ENCODE peak calls at places on chromosomes 16 and 17, in four cellular contexts. V is SK-N-SH, M is K562, O is WTC11. L is an unnamed sample.

GRCh38 chr16:81478294-81478693 is 33.7 kb downstream of the CMIP start:
- DNase-seq in O (no peak), M (no peak), V (no peak), L (no peak)

GRCh38 chr16:81616321-81617020 is 162.6 kb upstream of the PLCG2 start:
- DNase-seq in V (peak; percentile 65), O (peak; percentile 58), M (no peak), L (peak; percentile 54)

GRCh38 chr17:81349397-81350319 is 45.6 kb upstream of the BAHCC1 start:
- DNase-seq in V (no peak), M (peak; percentile 95), O (no peak), L (no peak)

GRCh38 chr17:76843703-76844484 is 24.3 kb upstream of the MGAT5B start:
- DNase-seq in V (peak; percentile 59), M (peak; percentile 41), O (no peak), L (no peak)

GRCh38 chr16:19346335-19346922 is 60.9 kb downstream of the CLEC19A start:
- DNase-seq in V (no peak), O (no peak), M (no peak), L (no peak)

GRCh38 chr17:30278032-30278431 is 13.7 kb downstream of the BLMH start:
- DNase-seq in M (peak; percentile 39), O (no peak), V (peak; percentile 45), L (no peak)

GRCh38 chr16:72042157-72042660 is 12.1 kb upstream of the HP start:
- DNase-seq in O (no peak), V (no peak), M (no peak), L (no peak)

GRCh38 chr16:79571753-79572544 is 28.6 kb downstream of the MAF start:
- DNase-seq in V (no peak), O (peak; percentile 32), M (no peak), L (no peak)

GRCh38 chr16:57765160-57765728 is 29.7 kb downstream of the KATNB1 start:
- DNase-seq in M (no peak), O (no peak), V (no peak), L (no peak)

GRCh38 chr16:77273-77806 is 685 bp upstream of the MPG start:
- DNase-seq in M (peak; percentile 74), V (peak; percentile 86), O (peak; percentile 52), L (no peak)

DNA sequence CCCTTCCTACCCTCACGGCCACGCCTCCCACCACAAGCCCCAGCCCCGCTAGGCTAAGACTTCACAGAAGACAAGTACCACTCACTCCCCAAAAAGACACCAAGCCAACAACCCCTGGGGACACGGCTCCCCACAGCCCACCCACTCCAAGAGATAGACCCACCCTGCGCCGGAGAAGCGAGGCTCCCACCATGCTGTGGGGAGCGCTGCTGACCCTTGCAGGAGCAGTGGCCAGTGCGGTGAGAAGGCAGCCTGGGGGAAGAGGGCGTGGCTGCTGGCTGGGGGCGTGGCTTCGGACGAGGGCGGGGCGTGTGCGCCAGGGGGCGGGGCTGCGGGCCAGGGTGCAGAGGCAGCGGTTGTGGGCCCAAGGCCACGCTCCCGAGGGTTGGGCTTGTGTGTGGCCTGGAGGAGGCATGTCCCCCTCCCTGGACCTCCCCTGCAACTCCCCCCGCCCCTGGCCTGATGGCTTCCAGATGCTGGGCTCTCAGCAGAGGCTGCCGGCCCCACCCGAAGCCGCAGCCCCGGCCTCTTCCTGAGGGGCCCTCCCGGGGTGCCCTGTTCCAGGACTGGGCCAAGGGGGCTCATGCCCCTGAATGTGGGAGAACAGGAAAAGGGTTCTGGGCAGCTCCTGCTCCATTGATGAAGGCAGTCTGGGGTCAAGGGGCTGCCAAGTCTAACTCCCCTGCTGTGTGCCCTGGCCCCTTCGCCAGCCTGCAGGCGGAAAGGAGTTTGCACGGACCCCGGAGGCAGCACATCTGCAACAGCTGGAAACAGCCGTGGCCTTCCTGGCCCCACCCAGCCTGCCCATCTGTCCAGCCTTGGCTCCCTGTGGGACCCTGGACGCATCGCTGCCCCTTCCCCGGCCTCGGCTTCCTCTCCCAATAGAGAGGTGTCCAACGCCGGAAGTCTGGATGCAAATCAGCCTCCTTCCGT is 9.1 kb downstream of the TFAP4 start:
- DNase-seq in M (peak; percentile 89), V (peak; percentile 99), O (peak; percentile 86), L (no peak)
- TF ChIP-seq USF1 in M (no peak), V (no peak), O (no peak), L (no peak)

GRCh38 chr16:88970095-88970494 is 6.9 kb downstream of the CBFA2T3 start:
- DNase-seq in V (no peak), O (no peak), M (no peak), L (no peak)

GRCh38 chr16:88973007-88973410 is 4.0 kb downstream of the CBFA2T3 start:
- DNase-seq in V (no peak), M (peak; percentile 87), O (no peak), L (no peak)

GRCh38 chr16:88972349-88972748 is 4.7 kb downstream of the CBFA2T3 start:
- DNase-seq in M (no peak), V (peak; percentile 73), O (no peak), L (no peak)

GRCh38 chr16:88970539-88971065 is 6.4 kb downstream of the CBFA2T3 start:
- DNase-seq in O (no peak), M (no peak), V (no peak), L (no peak)

DNA sequence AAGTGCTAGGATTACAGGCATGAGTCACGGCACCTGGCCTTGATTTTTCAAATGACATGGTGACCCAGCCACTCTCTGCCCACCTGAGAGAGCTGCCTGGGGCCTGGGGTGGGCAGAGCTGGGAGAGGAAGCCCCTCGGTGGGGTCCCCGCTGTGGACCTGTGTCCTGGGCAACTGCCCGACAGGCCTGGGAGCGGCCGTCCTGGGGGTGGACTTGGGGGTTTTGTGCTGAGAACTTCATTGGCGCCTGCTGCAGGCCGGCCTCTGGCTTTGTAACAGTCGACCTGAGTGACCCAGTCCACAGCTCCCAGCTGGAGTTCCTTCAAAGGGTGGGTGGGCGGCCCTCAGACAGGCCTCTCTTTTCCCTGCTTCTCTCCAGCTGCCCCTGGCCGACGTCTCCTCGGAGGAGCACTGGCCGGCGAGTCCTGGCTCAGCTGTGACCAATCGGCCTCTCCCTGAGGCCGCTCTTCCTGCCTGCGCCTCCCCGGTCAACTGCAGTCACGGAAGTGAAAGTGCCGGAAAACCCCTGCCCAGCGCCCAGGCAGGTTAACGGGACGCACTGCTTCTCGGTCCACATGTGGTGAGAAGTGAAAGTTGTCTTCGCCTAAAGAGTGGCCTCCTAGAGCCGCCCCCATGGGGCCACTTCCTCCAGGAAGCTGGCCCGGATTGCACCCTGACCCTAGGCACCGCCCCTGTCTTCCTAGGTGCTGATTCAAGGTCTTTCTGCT is 5.5 kb downstream of the CBFA2T3 start:
- DNase-seq in M (no peak), V (no peak), O (no peak), L (peak; percentile 81)
- TF ChIP-seq USF1 in M (no peak), V (no peak), O (no peak), L (no peak)

DNA sequence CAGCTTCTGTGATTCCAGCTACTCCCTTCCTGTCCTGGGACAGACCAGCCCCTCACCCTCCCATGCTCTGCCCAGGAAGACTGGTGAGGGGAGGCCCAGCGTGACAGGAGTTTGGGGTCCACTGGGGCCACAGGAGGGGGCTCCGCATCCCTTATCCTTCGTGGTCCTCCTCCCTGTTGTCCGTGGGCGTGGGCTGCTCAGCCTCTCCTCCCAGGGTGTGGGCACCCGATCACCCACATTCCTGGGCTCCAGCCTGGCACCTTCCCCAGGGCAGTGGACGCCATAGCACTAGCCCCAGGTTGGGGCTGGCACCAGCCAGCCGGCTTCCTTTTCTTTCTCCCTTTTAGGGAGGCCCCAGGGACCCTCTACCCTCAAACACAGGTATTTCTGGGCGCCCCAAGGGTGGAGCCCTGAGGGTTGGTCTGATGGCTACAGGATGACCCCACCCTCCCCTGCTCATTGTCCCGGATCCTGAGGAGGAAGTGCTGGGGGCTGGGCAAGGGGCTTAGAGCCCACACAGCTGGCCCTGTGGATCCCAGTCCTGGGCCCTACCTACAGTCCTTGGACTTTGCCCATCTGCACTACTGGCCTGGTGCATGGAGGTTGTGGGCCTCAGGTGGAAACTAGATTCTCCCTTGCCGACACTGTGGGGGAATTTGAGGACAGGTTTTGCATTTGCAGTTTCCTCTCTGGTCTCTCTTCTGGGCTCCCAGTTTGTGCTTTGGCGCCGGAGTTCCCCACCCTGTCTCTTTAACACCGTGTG is 1.1 kb downstream of the KIF1C start:
- DNase-seq in V (no peak), O (peak; percentile 17), M (no peak), L (no peak)
- TF ChIP-seq USF1 in V (no peak), O (no peak), M (no peak), L (no peak)

GRCh38 chr17:45086865-45087495 is 25.9 kb downstream of the NMT1 start:
- DNase-seq in O (no peak), M (no peak), V (no peak), L (no peak)
- TF ChIP-seq USF1 in O (no peak), M (no peak), V (no peak), L (no peak)

DNA sequence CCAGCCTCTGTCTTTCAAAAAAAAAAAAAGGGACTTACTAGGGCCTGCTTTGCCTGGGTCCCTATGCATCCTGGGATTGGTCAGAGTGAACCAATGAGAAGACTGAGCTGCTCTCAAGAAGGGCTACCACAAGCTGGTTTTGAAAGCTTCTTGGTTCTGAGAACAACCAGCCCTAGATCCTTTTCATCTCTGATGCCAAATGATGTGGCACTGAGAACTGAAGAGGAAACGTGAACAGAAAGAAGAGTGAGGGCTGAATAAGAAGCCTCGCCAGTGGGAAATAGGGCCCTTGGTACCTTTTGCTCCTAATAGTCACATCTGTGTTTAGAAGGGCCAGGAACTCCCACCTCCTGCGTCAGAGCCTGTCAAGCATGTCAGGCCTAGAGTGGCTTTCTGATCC is 10.7 kb downstream of the TACO1 start:
- DNase-seq in V (no peak), M (no peak), O (no peak), L (no peak)
- TF ChIP-seq USF1 in V (no peak), M (no peak), O (no peak), L (no peak)

GRCh38 chr17:40827746-40828453 is 5.5 kb upstream of the KRT10 start:
- DNase-seq in M (peak; percentile 95), O (no peak), V (no peak), L (no peak)
- TF ChIP-seq USF1 in M (no peak), O (no peak), V (no peak), L (no peak)

GRCh38 chr17:10735821-10736220 is 6.0 kb upstream of the TMEM220 start:
- DNase-seq in V (no peak), O (no peak), M (no peak), L (no peak)

GRCh38 chr17:10737168-10737622 is 7.4 kb upstream of the TMEM220 start:
- DNase-seq in V (peak; percentile 82), O (peak; percentile 60), M (peak; percentile 51), L (no peak)

GRCh38 chr17:10739341-10739905 is 9.6 kb upstream of the TMEM220 start:
- DNase-seq in V (no peak), O (no peak), M (no peak), L (no peak)

GRCh38 chr17:10738516-10739258 is 8.9 kb upstream of the TMEM220 start:
- DNase-seq in M (no peak), O (no peak), V (no peak), L (no peak)

DNA sequence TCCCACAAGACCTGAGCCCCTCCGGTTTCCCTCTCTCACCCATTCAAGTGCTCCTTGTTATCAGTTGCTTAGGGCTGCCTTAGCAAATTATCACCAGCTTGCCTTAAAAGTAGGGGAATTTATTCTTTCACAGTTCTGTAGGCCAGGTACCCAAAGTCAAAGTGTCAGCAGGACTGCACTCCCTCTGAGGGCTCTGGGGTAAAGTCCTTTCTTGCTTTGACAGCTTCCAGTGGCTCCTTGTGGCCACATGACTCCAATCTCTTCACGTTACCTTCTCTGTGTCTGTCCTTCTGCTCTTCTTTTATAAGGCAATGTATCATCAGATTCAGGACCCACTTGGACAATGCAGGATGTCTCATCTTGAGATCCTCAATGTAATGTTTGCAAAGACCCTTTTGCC is 8.0 kb upstream of the TMEM220 start:
- DNase-seq in O (no peak), V (no peak), M (no peak), L (no peak)
- TF ChIP-seq USF1 in O (no peak), V (no peak), M (no peak), L (no peak)

GRCh38 chr17:73025041-73025440 is 67.4 kb downstream of the SLC39A11 start:
- DNase-seq in O (no peak), V (no peak), M (no peak), L (no peak)
- TF ChIP-seq USF1 in O (no peak), V (no peak), M (no peak), L (no peak)

GRCh38 chr17:82956146-82956725 is 116.4 kb upstream of the ZNF750 start:
- DNase-seq in M (no peak), V (no peak), O (peak; percentile 4), L (no peak)
- TF ChIP-seq USF1 in M (no peak), V (no peak), O (no peak), L (no peak)

L was measured in GM12878.